ENCODE peak calls at places on chromosomes 13 and 19, in eight cellular contexts. U is mesothelial cell of epicardium, S is heart right ventricle, V is omental fat pad, C is lower lobe of right lung, J is AG09319, L is AG09309, A is GM12892. T is an unnamed sample.

GRCh38 chr13:32195713-32196112 is 119.5 kb downstream of the ZAR1L start:
- DNase-seq in U (no peak), S (no peak), V (no peak), C (no peak), J (no peak), L (no peak), A (no peak), T (no peak)

GRCh38 chr13:111202745-111203144 is 87.6 kb downstream of the ARHGEF7 start:
- DNase-seq in U (peak), S (peak), V (no peak), C (no peak), J (no peak), L (peak), A (no peak), T (no peak)

GRCh38 chr19:31548941-31549340 is 199.7 kb upstream of the TSHZ3 start:
- DNase-seq in U (no peak), S (no peak), V (no peak), C (no peak), J (peak), L (no peak), A (no peak), T (peak)

GRCh38 chr13:49374585-49375290 is 69.1 kb downstream of the CAB39L start:
- DNase-seq in U (no peak), S (no peak), V (no peak), C (no peak), J (peak), L (peak), A (no peak), T (no peak)

GRCh38 chr19:35587326-35587725 is 1.4 kb downstream of the PMIS2 start:
- DNase-seq in U (no peak), S (no peak), V (no peak), C (no peak), J (no peak), L (no peak), A (no peak), T (no peak)

GRCh38 chr19:46737761-46738171 is 8.1 kb upstream of the FKRP start:
- DNase-seq in U (no peak), S (no peak), V (no peak), C (no peak), J (no peak), L (no peak), A (no peak), T (peak)

GRCh38 chr13:107111248-107111647 is 543.3 kb upstream of the ARGLU1 start:
- DNase-seq in U (no peak), S (no peak), V (no peak), C (no peak), J (no peak), L (no peak), A (no peak), T (no peak)

GRCh38 chr19:47421844-47422395 is 2.6 kb upstream of the MEIS3 start:
- DNase-seq in U (peak), S (no peak), V (no peak), C (no peak), J (no peak), L (no peak), A (no peak), T (no peak)

GRCh38 chr19:16441661-16442071 is 30.1 kb downstream of the EPS15L1 start:
- DNase-seq in U (no peak), S (no peak), V (no peak), C (no peak), J (no peak), L (no peak), A (no peak), T (peak)

GRCh38 chr13:62626771-62627170 is 1211.1 kb upstream of the PCDH20 start:
- DNase-seq in U (no peak), S (no peak), V (no peak), C (no peak), J (no peak), L (no peak), A (no peak), T (no peak)

GRCh38 chr13:20565120-20565736 is 1.7 kb upstream of the IFT88 start:
- DNase-seq in U (no peak), S (no peak), V (no peak), C (no peak), J (no peak), L (no peak), A (no peak), T (no peak)

GRCh38 chr19:49142866-49143335 is 12.3 kb downstream of the HRC start:
- DNase-seq in U (peak), S (peak), V (peak), C (peak), J (peak), L (peak), A (no peak), T (peak)

GRCh38 chr13:33182729-33183128 is 102.8 kb downstream of the STARD13 start:
- DNase-seq in U (no peak), S (no peak), V (no peak), C (no peak), J (no peak), L (no peak), A (no peak), T (no peak)

GRCh38 chr19:20070691-20071090 is 7.1 kb upstream of the ZNF90 start:
- DNase-seq in U (no peak), S (no peak), V (no peak), C (no peak), J (no peak), L (no peak), A (no peak), T (no peak)

GRCh38 chr19:5119297-5119998 is 150.5 kb downstream of the KDM4B start:
- DNase-seq in U (no peak), S (no peak), V (no peak), C (no peak), J (no peak), L (no peak), A (no peak), T (no peak)

GRCh38 chr13:79612604-79613003 is 131.6 kb downstream of the NDFIP2 start:
- DNase-seq in U (no peak), S (no peak), V (no peak), C (no peak), J (no peak), L (no peak), A (no peak), T (no peak)

GRCh38 chr13:107447591-107447990 is 767.7 kb downstream of the LIG4 start:
- DNase-seq in U (no peak), S (no peak), V (no peak), C (no peak), J (no peak), L (no peak), A (no peak), T (no peak)

GRCh38 chr19:21568816-21569496 is 63.6 kb downstream of the ZNF429 start:
- DNase-seq in U (no peak), S (peak), V (peak), C (peak), J (peak), L (peak), A (no peak), T (peak)

T was measured in right cardiac atrium.